ENCODE peak calls at places on chromosomes 11 and 22, in four cellular contexts. Q is thyroid gland, I is fibroblast of villous mesenchyme, A is heart right ventricle. G is an unnamed sample.
A peak's percentile ranks its signal among the peaks of the same experiment; 100 is the strongest.

GRCh38 chr22:47645450-47645914 is 883.0 kb downstream of the TBC1D22A start:
- DNase-seq in I (no peak), A (no peak), Q (no peak), G (no peak)

GRCh38 chr22:28183078-28183870 is 264.2 kb upstream of the PITPNB start:
- DNase-seq in I (no peak), A (no peak), Q (peak; percentile 10), G (no peak)

GRCh38 chr11:61467609-61468401 is 37.9 kb downstream of the SDHAF2 start:
- DNase-seq in Q (no peak), I (no peak), A (peak; percentile 36), G (no peak)

GRCh38 chr22:47548953-47549740 is 786.7 kb downstream of the TBC1D22A start:
- DNase-seq in Q (no peak), I (no peak), A (no peak), G (peak; percentile 13)

GRCh38 chr11:125338886-125339811 is 156.9 kb downstream of the FEZ1 start:
- DNase-seq in A (peak; percentile 65), I (peak; percentile 34), Q (no peak), G (no peak)

GRCh38 chr11:62140302-62141110 is 16.7 kb downstream of the INCENP start:
- DNase-seq in I (no peak), A (no peak), Q (no peak), G (peak; percentile 56)

GRCh38 chr22:43850529-43850928 is 11.8 kb downstream of the SULT4A1 start:
- DNase-seq in A (no peak), I (no peak), Q (no peak), G (no peak)

GRCh38 chr11:9280655-9281301 is 15.6 kb upstream of the DENND5A start:
- DNase-seq in A (no peak), I (peak; percentile 75), Q (no peak), G (peak; percentile 51)

GRCh38 chr22:43707650-43708049 is 104.5 kb downstream of the EFCAB6 start:
- DNase-seq in I (peak; percentile 11), Q (no peak), A (no peak), G (no peak)

GRCh38 chr11:69700278-69701140 is 3.3 kb downstream of the FGF19 start:
- DNase-seq in Q (peak; percentile 90), I (peak; percentile 75), A (peak; percentile 78), G (no peak)

GRCh38 chr11:78564037-78564888 is 10.4 kb downstream of the NARS2 start:
- DNase-seq in Q (no peak), I (peak; percentile 86), A (peak; percentile 57), G (no peak)

GRCh38 chr11:3641191-3641590 is 601 bp downstream of the ART5 start:
- DNase-seq in A (no peak), I (no peak), Q (no peak), G (no peak)

GRCh38 chr11:17721242-17721999 is 2.0 kb downstream of the MYOD1 start:
- DNase-seq in Q (no peak), A (no peak), I (no peak), G (no peak)

GRCh38 chr11:1118755-1119275 is 38.9 kb upstream of the MUC5AC start:
- DNase-seq in A (no peak), I (no peak), Q (no peak), G (no peak)

GRCh38 chr11:10728154-10728553 is 22.9 kb upstream of the CTR9 start:
- DNase-seq in Q (no peak), A (no peak), I (peak; percentile 37), G (no peak)

GRCh38 chr11:65133724-65134123 is 595 bp downstream of the SYVN1 start:
- DNase-seq in I (no peak), Q (no peak), A (peak; percentile 48), G (no peak)

GRCh38 chr11:66768088-66768521 is 39.1 kb upstream of the SPTBN2 start:
- DNase-seq in I (peak; percentile 20), Q (no peak), A (peak; percentile 23), G (no peak)

GRCh38 chr11:14980854-14981253 is 8.7 kb upstream of the CALCA start:
- DNase-seq in A (no peak), Q (no peak), I (peak; percentile 9), G (no peak)

GRCh38 chr11:2886936-2887335 is 1.4 kb upstream of the CDKN1C start:
- DNase-seq in I (no peak), A (no peak), Q (no peak), G (no peak)

GRCh38 chr11:107928767-107929507 is 689 bp downstream of the RAB39A start:
- DNase-seq in A (peak; percentile 8), I (no peak), Q (no peak), G (no peak)

GRCh38 chr11:78417888-78418583 is 416 bp upstream of the GAB2 start:
- DNase-seq in Q (peak; percentile 77), A (peak; percentile 83), I (peak; percentile 79), G (peak; percentile 75)

GRCh38 chr22:31179345-31179744 is 19.4 kb downstream of the RNF185 start:
- DNase-seq in A (no peak), Q (peak; percentile 86), I (no peak), G (no peak)

GRCh38 chr11:72334651-72335050 is 90.7 kb upstream of the PHOX2A start:
- DNase-seq in I (no peak), Q (no peak), A (no peak), G (no peak)

GRCh38 chr11:706957-707816 is 1.2 kb downstream of the EPS8L2 start:
- DNase-seq in A (no peak), Q (peak; percentile 76), I (peak; percentile 61), G (no peak)

DNA sequence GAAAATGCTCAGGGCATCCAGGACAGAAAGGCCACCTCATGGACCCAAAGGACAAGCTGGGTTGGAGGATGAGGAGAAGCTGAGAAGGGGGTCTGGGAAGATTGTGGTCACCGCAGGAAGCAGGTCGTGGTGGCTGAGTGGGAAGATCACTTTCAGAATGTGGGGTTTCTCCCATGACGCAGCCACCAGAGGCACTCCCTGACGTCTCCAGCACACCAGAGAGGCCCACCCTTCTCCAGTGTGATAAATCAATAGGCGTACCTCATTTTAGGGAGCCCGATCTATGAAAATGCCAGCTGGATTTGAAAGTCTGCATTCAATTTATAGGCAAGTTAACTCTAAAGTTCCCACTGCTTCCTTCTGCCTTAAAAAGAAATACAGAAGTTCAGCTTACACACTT is 10.5 kb downstream of the TSPAN18 start:
- DNase-seq in I (no peak), A (no peak), Q (no peak), G (no peak)
- TF ChIP-seq CTCF in I (no peak), A (no peak), Q (no peak), G (no peak)

GRCh38 chr11:64040684-64041267 is 5.0 kb downstream of the FLRT1 start:
- DNase-seq in A (no peak), Q (peak; percentile 22), I (no peak), G (no peak)
- TF ChIP-seq CTCF in A (peak; percentile 29), Q (no peak), I (peak; percentile 60), G (peak; percentile 63)

GRCh38 chr11:84583106-84583505 is 1044.0 kb downstream of the DLG2 start:
- DNase-seq in I (no peak), A (no peak), Q (no peak), G (no peak)
- TF ChIP-seq CTCF in I (no peak), A (no peak), Q (no peak), G (no peak)

DNA sequence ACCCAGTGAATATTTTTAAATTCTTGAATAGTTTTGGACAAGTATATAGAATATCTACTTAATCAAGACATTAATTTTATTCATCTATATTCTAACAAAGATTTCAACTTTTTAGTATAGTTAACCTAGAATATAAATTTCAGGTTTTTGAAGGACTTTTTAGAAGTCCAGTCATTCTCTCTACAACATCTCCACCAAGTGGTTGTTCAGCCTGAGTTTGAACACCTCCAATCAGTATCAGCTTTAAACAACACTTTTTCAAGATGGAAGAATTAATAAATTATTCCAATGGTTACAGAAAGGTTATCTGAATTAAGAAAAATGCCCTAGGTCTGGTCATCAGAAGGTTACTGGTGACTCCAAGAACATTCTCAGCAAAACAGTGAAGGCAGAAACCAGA is 31.8 kb downstream of the EIF3M start:
- DNase-seq in I (peak; percentile 32), Q (no peak), A (no peak), G (no peak)
- TF ChIP-seq CTCF in I (peak; percentile 40), Q (no peak), A (no peak), G (peak; percentile 28)

GRCh38 chr22:19495562-19496323 is 16.0 kb downstream of the CDC45 start:
- DNase-seq in Q (no peak), A (no peak), I (peak; percentile 44), G (no peak)
- TF ChIP-seq CTCF in Q (no peak), A (peak; percentile 27), I (peak; percentile 30), G (no peak)

GRCh38 chr22:38696606-38697005 is 4.1 kb downstream of the JOSD1 start:
- DNase-seq in Q (no peak), I (peak; percentile 68), A (peak; percentile 39), G (peak; percentile 71)

GRCh38 chr22:38699143-38699542 is 1.6 kb downstream of the JOSD1 start:
- DNase-seq in Q (no peak), I (no peak), A (no peak), G (no peak)

GRCh38 chr22:38694945-38695344 is 5.8 kb downstream of the JOSD1 start:
- DNase-seq in Q (no peak), A (no peak), I (peak; percentile 33), G (no peak)

GRCh38 chr22:38698407-38699094 is 2.2 kb downstream of the JOSD1 start:
- DNase-seq in I (no peak), Q (no peak), A (no peak), G (no peak)

DNA sequence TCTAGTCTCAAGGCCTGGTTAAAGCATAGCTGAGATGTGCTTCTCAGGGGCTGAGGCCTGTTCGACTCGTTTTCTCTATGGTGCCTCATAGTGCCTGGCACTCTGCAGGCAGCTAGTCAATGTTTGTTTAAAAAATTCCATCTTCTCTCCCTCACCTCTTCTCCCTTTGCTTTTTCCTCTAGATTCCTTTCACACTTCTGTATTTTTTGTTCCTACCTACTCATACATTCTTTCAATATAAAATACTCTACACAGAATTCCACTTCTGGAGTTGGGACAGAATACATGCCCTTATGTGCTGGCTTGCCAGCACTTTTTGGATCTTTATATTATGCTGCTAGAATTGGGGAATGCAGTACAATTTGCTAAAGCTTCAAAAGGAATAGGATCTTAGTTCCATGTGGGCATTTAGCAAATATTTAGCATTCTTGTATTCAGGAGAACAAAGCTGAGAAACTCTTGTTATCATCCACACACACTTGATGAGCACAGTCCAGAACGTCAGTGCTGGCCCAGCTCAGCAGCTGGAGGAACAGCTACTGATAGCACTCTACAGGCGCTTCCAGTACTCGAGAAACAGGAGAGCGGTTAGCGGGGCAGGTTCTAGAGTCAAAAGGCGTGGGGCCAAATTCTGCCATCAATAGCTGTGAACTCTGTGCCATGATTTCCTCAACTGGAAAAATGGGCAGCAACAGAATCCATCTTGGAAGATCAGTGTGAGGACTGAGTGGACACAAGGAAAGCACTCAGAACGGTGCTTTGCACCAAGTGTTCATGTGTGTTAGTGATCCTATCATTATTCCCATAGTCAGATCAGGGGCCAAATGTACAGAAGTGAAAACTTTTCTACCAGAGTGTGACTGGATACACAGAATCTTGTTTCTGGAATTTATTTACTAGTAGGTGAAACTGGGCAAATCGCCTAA is 3.4 kb downstream of the JOSD1 start:
- DNase-seq in A (no peak), Q (peak; percentile 66), I (peak; percentile 44), G (no peak)
- TF ChIP-seq CTCF in A (no peak), Q (no peak), I (no peak), G (no peak)

GRCh38 chr11:27717801-27718229 is 17.6 kb upstream of the BDNF start:
- DNase-seq in I (no peak), Q (no peak), A (no peak), G (no peak)

GRCh38 chr11:27718346-27718852 is 18.1 kb upstream of the BDNF start:
- DNase-seq in Q (peak; percentile 67), I (peak; percentile 97), A (no peak), G (no peak)

GRCh38 chr11:27716216-27716615 is 16.0 kb upstream of the BDNF start:
- DNase-seq in Q (no peak), A (no peak), I (peak; percentile 84), G (no peak)

GRCh38 chr11:27717377-27717776 is 17.1 kb upstream of the BDNF start:
- DNase-seq in A (no peak), I (no peak), Q (no peak), G (no peak)

GRCh38 chr11:27716850-27717249 is 16.6 kb upstream of the BDNF start:
- DNase-seq in I (peak; percentile 71), A (no peak), Q (no peak), G (no peak)
- TF ChIP-seq CTCF in I (peak; percentile 42), A (no peak), Q (no peak), G (no peak)